ENCODE peak calls at places on chromosomes 16 and 17, in six cellular contexts. V is HCT116, C is HepG2, W is WTC11, X is GM12878, L is K562. M is an unnamed sample.

GRCh38 chr16:84184775-84185174 is 2.1 kb downstream of the TAF1C start:
- DNase-seq in X (no peak), V (no peak), L (no peak), W (no peak), C (no peak), M (no peak)

GRCh38 chr17:48004973-48005372 is 32.6 kb downstream of the COPZ2 start:
- DNase-seq in C (no peak), W (no peak), L (no peak), V (no peak), X (no peak), M (no peak)

GRCh38 chr16:69179255-69180010 is 7.5 kb upstream of the SNTB2 start:
- DNase-seq in W (no peak), L (no peak), C (peak), V (no peak), X (no peak), M (no peak)

GRCh38 chr16:10594312-10594950 is 14.0 kb upstream of the EMP2 start:
- DNase-seq in X (no peak), W (no peak), C (no peak), V (no peak), L (no peak), M (no peak)

GRCh38 chr17:30600830-30601494 is 123.8 kb downstream of the GOSR1 start:
- DNase-seq in C (no peak), V (no peak), X (no peak), W (no peak), L (no peak), M (no peak)

GRCh38 chr16:2470603-2471015 is 488 bp upstream of the NTN3 start:
- DNase-seq in L (no peak), V (no peak), C (no peak), W (no peak), X (no peak), M (no peak)

GRCh38 chr17:42247734-42248133 is 28.5 kb downstream of the STAT5B start:
- DNase-seq in V (no peak), L (no peak), X (no peak), W (no peak), C (peak), M (no peak)

GRCh38 chr16:14672403-14672971 is 21.6 kb downstream of the PLA2G10 start:
- DNase-seq in X (peak), W (no peak), L (peak), V (no peak), C (peak), M (no peak)

GRCh38 chr16:12150600-12150999 is 174.1 kb downstream of the SNX29 start:
- DNase-seq in X (no peak), V (no peak), L (no peak), C (no peak), W (no peak), M (no peak)

GRCh38 chr17:9306086-9306485 is 269.5 kb downstream of the STX8 start:
- DNase-seq in L (no peak), W (no peak), C (no peak), X (no peak), V (no peak), M (no peak)

GRCh38 chr17:56596741-56597494 is 3.4 kb downstream of the NOG start:
- DNase-seq in X (no peak), L (no peak), V (no peak), W (peak), C (no peak), M (peak)

GRCh38 chr16:30348929-30349328 is 6.2 kb downstream of the CD2BP2 start:
- DNase-seq in X (no peak), C (no peak), W (no peak), L (no peak), V (no peak), M (no peak)

GRCh38 chr16:31700200-31700529 is 172.5 kb downstream of the AHSP start:
- DNase-seq in V (peak), X (no peak), W (no peak), C (no peak), L (no peak), M (peak)

GRCh38 chr17:37086329-37086728 is 137.6 kb downstream of the AATF start:
- DNase-seq in L (no peak), V (no peak), W (no peak), X (no peak), C (no peak), M (no peak)

GRCh38 chr17:50184057-50184456 is 17.4 kb downstream of the COL1A1 start:
- DNase-seq in X (no peak), W (no peak), V (no peak), C (no peak), L (no peak), M (no peak)

GRCh38 chr16:82038941-82039340 is 3.9 kb downstream of the HSD17B2 start:
- DNase-seq in W (no peak), L (no peak), C (no peak), X (no peak), V (no peak), M (no peak)

GRCh38 chr16:14495213-14496046 is 134.6 kb downstream of the PARN start:
- DNase-seq in W (no peak), L (no peak), V (no peak), C (no peak), X (no peak), M (no peak)

GRCh38 chr16:83116274-83116892 is 489.6 kb downstream of the CDH13 start:
- DNase-seq in X (no peak), V (no peak), W (peak), L (no peak), C (no peak), M (no peak)

GRCh38 chr16:2177561-2177960 is 18.8 kb downstream of the CASKIN1 start:
- DNase-seq in L (no peak), C (no peak), V (no peak), X (no peak), W (no peak), M (no peak)

GRCh38 chr16:81863630-81864352 is 84.7 kb downstream of the PLCG2 start:
- DNase-seq in X (peak), C (no peak), W (peak), L (no peak), V (no peak), M (no peak)

GRCh38 chr16:4519274-4520058 is 19.1 kb downstream of the CDIP1 start:
- DNase-seq in V (no peak), W (no peak), X (no peak), C (no peak), L (no peak), M (no peak)

GRCh38 chr16:14248791-14249190 is 177.7 kb downstream of the MRTFB start:
- DNase-seq in V (no peak), L (no peak), W (no peak), X (no peak), C (no peak), M (no peak)

GRCh38 chr16:31471241-31471874 is 594 bp upstream of the TGFB1I1 start:
- DNase-seq in W (no peak), C (no peak), X (no peak), L (no peak), V (no peak), M (no peak)

GRCh38 chr17:50661795-50662391 is 27.2 kb downstream of the ABCC3 start:
- DNase-seq in V (peak), C (peak), L (peak), W (no peak), X (no peak), M (no peak)

GRCh38 chr16:72794319-72794718 is 253.6 kb downstream of the ZFHX3 start:
- DNase-seq in W (no peak), L (peak), X (no peak), C (no peak), V (no peak), M (no peak)

GRCh38 chr17:12180644-12181261 is 160.1 kb downstream of the MAP2K4 start:
- DNase-seq in W (peak), V (peak), X (peak), C (peak), L (peak), M (no peak)

GRCh38 chr16:4293822-4294457 is 21.1 kb upstream of the TFAP4 start:
- DNase-seq in W (peak), X (no peak), L (no peak), V (no peak), C (no peak), M (no peak)

GRCh38 chr16:19130852-19131808 is 17.4 kb downstream of the ITPRIPL2 start:
- DNase-seq in W (no peak), C (no peak), V (no peak), X (no peak), L (peak), M (no peak)

GRCh38 chr17:81158688-81159590 is 6.4 kb upstream of the PVALEF start:
- DNase-seq in W (no peak), C (no peak), L (no peak), V (no peak), X (no peak), M (no peak)

GRCh38 chr16:177394-177822 is 928 bp downstream of the HBA1 start:
- DNase-seq in V (no peak), W (no peak), C (no peak), X (no peak), L (no peak), M (no peak)

GRCh38 chr17:32483451-32484019 is 3.3 kb upstream of the CDK5R1 start:
- DNase-seq in V (no peak), L (peak), W (peak), C (peak), X (no peak), M (peak)

GRCh38 chr16:23557779-23558330 is 328 bp downstream of the UBFD1 start:
- DNase-seq in X (no peak), L (peak), C (peak), W (peak), V (no peak), M (no peak)

DNA sequence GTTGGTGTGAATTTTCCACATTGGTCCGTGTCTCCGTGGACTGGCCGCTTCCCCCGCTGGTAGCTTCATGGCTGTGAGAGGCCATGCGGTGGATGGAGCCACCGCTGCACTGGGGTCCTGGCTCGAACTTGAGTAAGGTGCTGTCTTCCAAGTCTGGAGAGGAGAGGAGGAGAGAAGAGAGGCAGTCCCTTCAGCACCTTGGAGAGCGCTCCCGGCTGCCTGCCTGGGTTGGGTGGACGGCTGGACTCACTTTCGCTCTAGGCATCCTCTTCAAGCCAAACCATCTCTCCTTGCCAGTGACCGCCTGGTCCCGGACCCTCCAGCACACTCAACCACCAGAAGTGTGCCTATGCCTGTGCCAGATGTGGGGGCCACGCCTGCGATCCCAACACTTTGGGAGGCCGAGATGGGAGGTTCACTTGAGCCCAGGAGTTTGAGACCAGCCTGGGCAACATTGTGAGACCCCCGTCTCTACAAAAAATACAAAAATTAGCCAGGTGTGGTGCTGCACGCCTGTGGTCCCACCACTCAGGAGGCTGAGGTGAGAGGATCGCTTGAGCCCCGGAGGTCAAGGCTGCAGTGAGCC is 6.2 kb downstream of the JPH3 start:
- DNase-seq in L (peak), V (no peak), X (no peak), C (peak), W (peak), M (no peak)
- TF ChIP-seq ATF3 in L (no peak), V (no peak), X (no peak), C (peak), W (no peak), M (no peak)

GRCh38 chr17:29368926-29369325 is 21.2 kb upstream of the TAOK1 start:
- DNase-seq in C (no peak), W (peak), V (no peak), L (no peak), X (no peak), M (no peak)

GRCh38 chr17:29364691-29365090 is 25.5 kb upstream of the TAOK1 start:
- DNase-seq in V (no peak), W (no peak), L (no peak), X (no peak), C (no peak), M (no peak)

GRCh38 chr17:29368161-29368560 is 22.0 kb upstream of the TAOK1 start:
- DNase-seq in X (no peak), V (no peak), C (no peak), L (no peak), W (no peak), M (no peak)

DNA sequence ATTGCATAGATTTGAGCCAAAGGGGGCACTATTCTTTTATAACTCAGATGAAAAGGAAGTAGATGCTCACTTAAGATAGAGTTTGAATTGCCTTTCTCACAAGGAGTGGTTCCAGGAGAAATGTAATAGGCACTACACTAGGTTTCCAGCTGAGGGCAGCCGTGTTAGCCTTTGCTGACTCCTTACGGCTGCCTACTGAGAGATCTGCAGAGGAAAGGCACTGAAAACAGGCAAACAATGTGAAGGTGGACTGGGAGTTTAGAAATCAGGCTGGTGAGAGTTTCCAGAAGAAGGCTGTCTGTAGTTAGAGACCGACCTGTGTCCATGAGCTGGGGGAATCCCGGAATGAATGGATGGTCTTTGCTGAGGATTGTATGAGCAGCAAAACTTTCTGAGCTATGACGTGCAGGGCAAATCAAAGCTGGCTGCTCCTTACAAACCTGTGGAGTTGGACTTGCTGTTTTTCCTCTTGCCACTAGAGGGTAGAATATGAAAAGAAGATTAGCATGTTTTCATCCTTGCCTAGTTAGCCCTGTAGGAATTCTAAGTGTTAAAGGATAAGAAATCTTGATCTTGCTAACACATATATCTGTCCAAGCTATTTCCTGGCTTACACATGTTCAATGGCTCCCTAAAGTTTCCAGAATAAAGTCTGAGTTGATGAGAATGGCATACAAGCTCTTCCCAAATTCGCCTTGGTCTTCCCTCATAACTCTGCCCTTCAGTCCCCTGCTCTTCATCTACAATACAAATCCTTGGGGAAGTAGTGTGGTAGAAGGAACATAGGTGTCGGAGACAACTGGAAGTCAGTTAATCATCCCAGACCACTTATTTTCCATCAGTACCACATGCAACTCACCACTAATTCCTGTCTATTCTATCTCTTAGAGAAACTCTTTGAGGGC is 20.1 kb upstream of the TAOK1 start:
- DNase-seq in X (peak), L (peak), V (peak), W (peak), C (peak), M (peak)
- TF ChIP-seq ATF3 in X (no peak), L (no peak), V (no peak), W (no peak), C (no peak), M (no peak)

GRCh38 chr16:67188798-67189197 is 1.1 kb downstream of the EXOC3L1 start:
- DNase-seq in W (peak), L (no peak), V (no peak), X (no peak), C (no peak), M (no peak)
- TF ChIP-seq ATF3 in W (no peak), L (no peak), V (no peak), X (no peak), C (no peak), M (no peak)

GRCh38 chr17:79549111-79549915 is 61.5 kb downstream of the RBFOX3 start:
- DNase-seq in V (no peak), X (no peak), W (peak), C (no peak), L (no peak), M (peak)
- TF ChIP-seq ATF3 in V (no peak), X (no peak), W (no peak), C (no peak), L (no peak), M (no peak)

GRCh38 chr17:33580215-33580614 is 287.1 kb upstream of the ASIC2 start:
- DNase-seq in L (no peak), C (no peak), V (no peak), W (no peak), X (no peak), M (no peak)
- TF ChIP-seq ATF3 in L (no peak), C (no peak), V (no peak), W (no peak), X (no peak), M (no peak)

GRCh38 chr16:50956637-50957036 is 194.4 kb downstream of the SALL1 start:
- DNase-seq in W (no peak), L (no peak), X (no peak), V (no peak), C (no peak), M (no peak)
- TF ChIP-seq ATF3 in W (no peak), L (no peak), X (no peak), V (no peak), C (no peak), M (no peak)

GRCh38 chr17:7644768-7645167 is 6.0 kb upstream of the ATP1B2 start:
- DNase-seq in L (no peak), C (no peak), V (no peak), W (no peak), X (no peak), M (no peak)
- TF ChIP-seq ATF3 in L (no peak), C (no peak), V (no peak), W (no peak), X (no peak), M (no peak)

GRCh38 chr16:75320435-75320834 is 69.0 kb upstream of the BCAR1 start:
- DNase-seq in V (no peak), X (no peak), W (no peak), L (no peak), C (peak), M (no peak)
- TF ChIP-seq ATF3 in V (no peak), X (no peak), W (no peak), L (no peak), C (no peak), M (no peak)